ENCODE peak calls at places on chromosome 17, in ten cellular contexts. One of them, this sample, is unnamed.

GRCh38 chr17:47295037-47295873 is 28.5 kb upstream of the EFCAB13 start:
- DNase-seq in left cardiac atrium: peak
- DNase-seq in HFF-Myc: no peak
- DNase-seq in AG10803: no peak
- DNase-seq in KG1: no peak
- DNase-seq in activated CD4-positive, alpha-beta T cell treated with anti-CD3 and anti-CD28 coated beads, Interleukin-2, amount 50 U/mL, for 1 hour: no peak
- DNase-seq in body of pancreas: no peak
- DNase-seq in midbrain: peak
- DNase-seq in OCI-LY7: no peak
- DNase-seq in hypothalamus: peak
- DNase-seq in this sample: no peak

GRCh38 chr17:40554646-40555295 is 10.5 kb downstream of the CCR7 start:
- DNase-seq in left cardiac atrium: peak
- DNase-seq in HFF-Myc: no peak
- DNase-seq in AG10803: no peak
- DNase-seq in KG1: no peak
- DNase-seq in activated CD4-positive, alpha-beta T cell treated with anti-CD3 and anti-CD28 coated beads, Interleukin-2, amount 50 U/mL, for 1 hour: peak
- DNase-seq in body of pancreas: peak
- DNase-seq in midbrain: no peak
- DNase-seq in OCI-LY7: no peak
- DNase-seq in hypothalamus: no peak
- DNase-seq in this sample: no peak

GRCh38 chr17:34733351-34733750 is 154.0 kb downstream of the TMEM132E start:
- DNase-seq in left cardiac atrium: no peak
- DNase-seq in HFF-Myc: no peak
- DNase-seq in AG10803: no peak
- DNase-seq in KG1: no peak
- DNase-seq in activated CD4-positive, alpha-beta T cell treated with anti-CD3 and anti-CD28 coated beads, Interleukin-2, amount 50 U/mL, for 1 hour: no peak
- DNase-seq in body of pancreas: no peak
- DNase-seq in midbrain: no peak
- DNase-seq in OCI-LY7: no peak
- DNase-seq in hypothalamus: no peak
- DNase-seq in this sample: no peak

GRCh38 chr17:38911081-38911730 is 14.2 kb upstream of the LASP1NB start:
- DNase-seq in left cardiac atrium: no peak
- DNase-seq in HFF-Myc: no peak
- DNase-seq in AG10803: no peak
- DNase-seq in KG1: no peak
- DNase-seq in activated CD4-positive, alpha-beta T cell treated with anti-CD3 and anti-CD28 coated beads, Interleukin-2, amount 50 U/mL, for 1 hour: no peak
- DNase-seq in body of pancreas: no peak
- DNase-seq in midbrain: no peak
- DNase-seq in OCI-LY7: no peak
- DNase-seq in hypothalamus: no peak
- DNase-seq in this sample: no peak

GRCh38 chr17:61488878-61489718 is 36.9 kb downstream of the TBX4 start:
- DNase-seq in left cardiac atrium: no peak
- DNase-seq in HFF-Myc: no peak
- DNase-seq in AG10803: no peak
- DNase-seq in KG1: no peak
- DNase-seq in activated CD4-positive, alpha-beta T cell treated with anti-CD3 and anti-CD28 coated beads, Interleukin-2, amount 50 U/mL, for 1 hour: no peak
- DNase-seq in body of pancreas: peak
- DNase-seq in midbrain: peak
- DNase-seq in OCI-LY7: no peak
- DNase-seq in hypothalamus: no peak
- DNase-seq in this sample: no peak

GRCh38 chr17:62723842-62724241 is 84.3 kb downstream of the MARCHF10 start:
- DNase-seq in left cardiac atrium: no peak
- DNase-seq in HFF-Myc: no peak
- DNase-seq in AG10803: no peak
- DNase-seq in KG1: no peak
- DNase-seq in activated CD4-positive, alpha-beta T cell treated with anti-CD3 and anti-CD28 coated beads, Interleukin-2, amount 50 U/mL, for 1 hour: no peak
- DNase-seq in body of pancreas: no peak
- DNase-seq in midbrain: no peak
- DNase-seq in OCI-LY7: no peak
- DNase-seq in hypothalamus: no peak
- DNase-seq in this sample: peak

GRCh38 chr17:28384281-28385036 is 13.0 kb downstream of the SARM1 start:
- DNase-seq in left cardiac atrium: peak
- DNase-seq in HFF-Myc: no peak
- DNase-seq in AG10803: peak
- DNase-seq in KG1: no peak
- DNase-seq in activated CD4-positive, alpha-beta T cell treated with anti-CD3 and anti-CD28 coated beads, Interleukin-2, amount 50 U/mL, for 1 hour: peak
- DNase-seq in body of pancreas: peak
- DNase-seq in midbrain: no peak
- DNase-seq in OCI-LY7: no peak
- DNase-seq in hypothalamus: no peak
- DNase-seq in this sample: peak

GRCh38 chr17:56661906-56662305 is 68.4 kb downstream of the NOG start:
- DNase-seq in left cardiac atrium: no peak
- DNase-seq in HFF-Myc: no peak
- DNase-seq in AG10803: peak
- DNase-seq in KG1: no peak
- DNase-seq in activated CD4-positive, alpha-beta T cell treated with anti-CD3 and anti-CD28 coated beads, Interleukin-2, amount 50 U/mL, for 1 hour: no peak
- DNase-seq in body of pancreas: no peak
- DNase-seq in midbrain: no peak
- DNase-seq in OCI-LY7: no peak
- DNase-seq in hypothalamus: no peak
- DNase-seq in this sample: no peak

GRCh38 chr17:9021158-9021984 is at the start of gene NTN1:
- DNase-seq in left cardiac atrium: peak
- DNase-seq in HFF-Myc: no peak
- DNase-seq in AG10803: peak
- DNase-seq in KG1: no peak
- DNase-seq in activated CD4-positive, alpha-beta T cell treated with anti-CD3 and anti-CD28 coated beads, Interleukin-2, amount 50 U/mL, for 1 hour: peak
- DNase-seq in body of pancreas: peak
- DNase-seq in midbrain: peak
- DNase-seq in OCI-LY7: peak
- DNase-seq in hypothalamus: peak
- DNase-seq in this sample: peak

GRCh38 chr17:17300624-17301568 is 2.3 kb upstream of the NT5M start:
- DNase-seq in left cardiac atrium: peak
- DNase-seq in HFF-Myc: no peak
- DNase-seq in AG10803: peak
- DNase-seq in KG1: no peak
- DNase-seq in activated CD4-positive, alpha-beta T cell treated with anti-CD3 and anti-CD28 coated beads, Interleukin-2, amount 50 U/mL, for 1 hour: peak
- DNase-seq in body of pancreas: peak
- DNase-seq in midbrain: no peak
- DNase-seq in OCI-LY7: peak
- DNase-seq in hypothalamus: peak
- DNase-seq in this sample: peak

GRCh38 chr17:236641-237405 is 55.4 kb upstream of the DOC2B start:
- DNase-seq in left cardiac atrium: peak
- DNase-seq in HFF-Myc: no peak
- DNase-seq in AG10803: no peak
- DNase-seq in KG1: no peak
- DNase-seq in activated CD4-positive, alpha-beta T cell treated with anti-CD3 and anti-CD28 coated beads, Interleukin-2, amount 50 U/mL, for 1 hour: no peak
- DNase-seq in body of pancreas: peak
- DNase-seq in midbrain: no peak
- DNase-seq in OCI-LY7: no peak
- DNase-seq in hypothalamus: no peak
- DNase-seq in this sample: no peak

GRCh38 chr17:43914451-43914850 is 7.1 kb upstream of the MPP2 start:
- DNase-seq in left cardiac atrium: no peak
- DNase-seq in HFF-Myc: no peak
- DNase-seq in AG10803: no peak
- DNase-seq in KG1: no peak
- DNase-seq in activated CD4-positive, alpha-beta T cell treated with anti-CD3 and anti-CD28 coated beads, Interleukin-2, amount 50 U/mL, for 1 hour: no peak
- DNase-seq in body of pancreas: no peak
- DNase-seq in midbrain: no peak
- DNase-seq in OCI-LY7: no peak
- DNase-seq in hypothalamus: no peak
- DNase-seq in this sample: no peak

GRCh38 chr17:13311301-13311700 is 290.4 kb downstream of the HS3ST3A1 start:
- DNase-seq in left cardiac atrium: no peak
- DNase-seq in HFF-Myc: peak
- DNase-seq in AG10803: peak
- DNase-seq in KG1: no peak
- DNase-seq in activated CD4-positive, alpha-beta T cell treated with anti-CD3 and anti-CD28 coated beads, Interleukin-2, amount 50 U/mL, for 1 hour: no peak
- DNase-seq in body of pancreas: no peak
- DNase-seq in midbrain: no peak
- DNase-seq in OCI-LY7: no peak
- DNase-seq in hypothalamus: no peak
- DNase-seq in this sample: peak

GRCh38 chr17:8664426-8665105 is 34.0 kb upstream of the MYH10 start:
- DNase-seq in left cardiac atrium: no peak
- DNase-seq in HFF-Myc: no peak
- DNase-seq in AG10803: no peak
- DNase-seq in KG1: no peak
- DNase-seq in activated CD4-positive, alpha-beta T cell treated with anti-CD3 and anti-CD28 coated beads, Interleukin-2, amount 50 U/mL, for 1 hour: no peak
- DNase-seq in body of pancreas: no peak
- DNase-seq in midbrain: no peak
- DNase-seq in OCI-LY7: no peak
- DNase-seq in hypothalamus: no peak
- DNase-seq in this sample: no peak

GRCh38 chr17:72191901-72192300 is 71.1 kb downstream of the SOX9 start:
- DNase-seq in left cardiac atrium: peak
- DNase-seq in HFF-Myc: no peak
- DNase-seq in AG10803: no peak
- DNase-seq in KG1: no peak
- DNase-seq in activated CD4-positive, alpha-beta T cell treated with anti-CD3 and anti-CD28 coated beads, Interleukin-2, amount 50 U/mL, for 1 hour: no peak
- DNase-seq in body of pancreas: no peak
- DNase-seq in midbrain: no peak
- DNase-seq in OCI-LY7: no peak
- DNase-seq in hypothalamus: no peak
- DNase-seq in this sample: no peak

GRCh38 chr17:67386965-67387551 is 10.0 kb downstream of the PITPNC1 start:
- DNase-seq in left cardiac atrium: peak
- DNase-seq in HFF-Myc: no peak
- DNase-seq in AG10803: peak
- DNase-seq in KG1: no peak
- DNase-seq in activated CD4-positive, alpha-beta T cell treated with anti-CD3 and anti-CD28 coated beads, Interleukin-2, amount 50 U/mL, for 1 hour: peak
- DNase-seq in body of pancreas: peak
- DNase-seq in midbrain: peak
- DNase-seq in OCI-LY7: peak
- DNase-seq in hypothalamus: no peak
- DNase-seq in this sample: peak

GRCh38 chr17:82838386-82839063 is 1.3 kb downstream of the ZNF750 start:
- DNase-seq in left cardiac atrium: peak
- DNase-seq in HFF-Myc: no peak
- DNase-seq in AG10803: peak
- DNase-seq in KG1: no peak
- DNase-seq in activated CD4-positive, alpha-beta T cell treated with anti-CD3 and anti-CD28 coated beads, Interleukin-2, amount 50 U/mL, for 1 hour: no peak
- DNase-seq in body of pancreas: peak
- DNase-seq in midbrain: no peak
- DNase-seq in OCI-LY7: no peak
- DNase-seq in hypothalamus: no peak
- DNase-seq in this sample: peak

GRCh38 chr17:1867307-1867706 is 37.5 kb downstream of the RPA1 start:
- DNase-seq in left cardiac atrium: no peak
- DNase-seq in HFF-Myc: no peak
- DNase-seq in AG10803: no peak
- DNase-seq in KG1: no peak
- DNase-seq in activated CD4-positive, alpha-beta T cell treated with anti-CD3 and anti-CD28 coated beads, Interleukin-2, amount 50 U/mL, for 1 hour: no peak
- DNase-seq in body of pancreas: no peak
- DNase-seq in midbrain: no peak
- DNase-seq in OCI-LY7: no peak
- DNase-seq in hypothalamus: no peak
- DNase-seq in this sample: no peak

GRCh38 chr17:2694381-2695242 is 17.0 kb downstream of the CLUH start:
- DNase-seq in left cardiac atrium: no peak
- DNase-seq in HFF-Myc: no peak
- DNase-seq in AG10803: no peak
- DNase-seq in KG1: no peak
- DNase-seq in activated CD4-positive, alpha-beta T cell treated with anti-CD3 and anti-CD28 coated beads, Interleukin-2, amount 50 U/mL, for 1 hour: no peak
- DNase-seq in body of pancreas: no peak
- DNase-seq in midbrain: no peak
- DNase-seq in OCI-LY7: no peak
- DNase-seq in hypothalamus: no peak
- DNase-seq in this sample: no peak

GRCh38 chr17:63955232-63955631 is 17.5 kb downstream of the SCN4A start:
- DNase-seq in left cardiac atrium: no peak
- DNase-seq in HFF-Myc: no peak
- DNase-seq in AG10803: no peak
- DNase-seq in KG1: no peak
- DNase-seq in activated CD4-positive, alpha-beta T cell treated with anti-CD3 and anti-CD28 coated beads, Interleukin-2, amount 50 U/mL, for 1 hour: no peak
- DNase-seq in body of pancreas: no peak
- DNase-seq in midbrain: no peak
- DNase-seq in OCI-LY7: peak
- DNase-seq in hypothalamus: no peak
- DNase-seq in this sample: no peak

GRCh38 chr17:49290690-49291326 is 60.2 kb upstream of the PHOSPHO1 start:
- DNase-seq in left cardiac atrium: no peak
- DNase-seq in HFF-Myc: peak
- DNase-seq in AG10803: peak
- DNase-seq in KG1: peak
- DNase-seq in activated CD4-positive, alpha-beta T cell treated with anti-CD3 and anti-CD28 coated beads, Interleukin-2, amount 50 U/mL, for 1 hour: no peak
- DNase-seq in body of pancreas: no peak
- DNase-seq in midbrain: peak
- DNase-seq in OCI-LY7: peak
- DNase-seq in hypothalamus: no peak
- DNase-seq in this sample: peak

GRCh38 chr17:8056232-8056975 is 17.5 kb downstream of the ALOX15B start:
- DNase-seq in left cardiac atrium: no peak
- DNase-seq in HFF-Myc: no peak
- DNase-seq in AG10803: peak
- DNase-seq in KG1: peak
- DNase-seq in activated CD4-positive, alpha-beta T cell treated with anti-CD3 and anti-CD28 coated beads, Interleukin-2, amount 50 U/mL, for 1 hour: no peak
- DNase-seq in body of pancreas: peak
- DNase-seq in midbrain: peak
- DNase-seq in OCI-LY7: peak
- DNase-seq in hypothalamus: no peak
- DNase-seq in this sample: peak

GRCh38 chr17:74635418-74635817 is 11.9 kb upstream of the CD300E start:
- DNase-seq in left cardiac atrium: no peak
- DNase-seq in HFF-Myc: no peak
- DNase-seq in AG10803: no peak
- DNase-seq in KG1: no peak
- DNase-seq in activated CD4-positive, alpha-beta T cell treated with anti-CD3 and anti-CD28 coated beads, Interleukin-2, amount 50 U/mL, for 1 hour: no peak
- DNase-seq in body of pancreas: no peak
- DNase-seq in midbrain: no peak
- DNase-seq in OCI-LY7: no peak
- DNase-seq in hypothalamus: no peak
- DNase-seq in this sample: no peak

GRCh38 chr17:63997341-63998048 is 656 bp upstream of the PRR29 start:
- DNase-seq in left cardiac atrium: no peak
- DNase-seq in HFF-Myc: no peak
- DNase-seq in AG10803: no peak
- DNase-seq in KG1: no peak
- DNase-seq in activated CD4-positive, alpha-beta T cell treated with anti-CD3 and anti-CD28 coated beads, Interleukin-2, amount 50 U/mL, for 1 hour: no peak
- DNase-seq in body of pancreas: no peak
- DNase-seq in midbrain: no peak
- DNase-seq in OCI-LY7: no peak
- DNase-seq in hypothalamus: no peak
- DNase-seq in this sample: peak

GRCh38 chr17:12927541-12928425 is 90.0 kb downstream of the ELAC2 start:
- DNase-seq in left cardiac atrium: peak
- DNase-seq in HFF-Myc: no peak
- DNase-seq in AG10803: peak
- DNase-seq in KG1: no peak
- DNase-seq in activated CD4-positive, alpha-beta T cell treated with anti-CD3 and anti-CD28 coated beads, Interleukin-2, amount 50 U/mL, for 1 hour: no peak
- DNase-seq in body of pancreas: no peak
- DNase-seq in midbrain: no peak
- DNase-seq in OCI-LY7: peak
- DNase-seq in hypothalamus: no peak
- DNase-seq in this sample: peak

GRCh38 chr17:42878123-42878880 is 22.3 kb upstream of the G6PC1 start:
- DNase-seq in left cardiac atrium: no peak
- DNase-seq in HFF-Myc: no peak
- DNase-seq in AG10803: no peak
- DNase-seq in KG1: no peak
- DNase-seq in activated CD4-positive, alpha-beta T cell treated with anti-CD3 and anti-CD28 coated beads, Interleukin-2, amount 50 U/mL, for 1 hour: no peak
- DNase-seq in body of pancreas: peak
- DNase-seq in midbrain: no peak
- DNase-seq in OCI-LY7: no peak
- DNase-seq in hypothalamus: no peak
- DNase-seq in this sample: no peak

GRCh38 chr17:57894848-57895247 is 45.0 kb upstream of the MRPS23 start:
- DNase-seq in left cardiac atrium: no peak
- DNase-seq in HFF-Myc: no peak
- DNase-seq in AG10803: no peak
- DNase-seq in KG1: no peak
- DNase-seq in activated CD4-positive, alpha-beta T cell treated with anti-CD3 and anti-CD28 coated beads, Interleukin-2, amount 50 U/mL, for 1 hour: no peak
- DNase-seq in body of pancreas: no peak
- DNase-seq in midbrain: no peak
- DNase-seq in OCI-LY7: no peak
- DNase-seq in hypothalamus: no peak
- DNase-seq in this sample: no peak

GRCh38 chr17:40107266-40107980 is 7.0 kb upstream of the NR1D1 start:
- DNase-seq in left cardiac atrium: no peak
- DNase-seq in HFF-Myc: no peak
- DNase-seq in AG10803: peak
- DNase-seq in KG1: no peak
- DNase-seq in activated CD4-positive, alpha-beta T cell treated with anti-CD3 and anti-CD28 coated beads, Interleukin-2, amount 50 U/mL, for 1 hour: no peak
- DNase-seq in body of pancreas: no peak
- DNase-seq in midbrain: no peak
- DNase-seq in OCI-LY7: no peak
- DNase-seq in hypothalamus: no peak
- DNase-seq in this sample: peak

This sample was measured in GM23248.